ENCODE peak calls at places on chromosome 4, in ten cellular contexts. M, P, K, E, J, N, R, W, D and C are unnamed samples. For H3K36me3, the result is how much of the 10 kb centered on the place peaks cover.

GRCh38 chr4:16155503-16156169 is 70.6 kb downstream of the TAPT1 start:
- DNase-seq in W (no peak), N (no peak), M (peak), J (no peak), E (no peak), P (no peak), D (no peak), R (no peak), K (no peak), C (no peak)

GRCh38 chr4:153731239-153731638 is 28.6 kb downstream of the RNF175 start:
- DNase-seq in D (no peak), J (no peak), R (no peak), M (peak), P (peak), K (no peak), E (peak), W (peak), N (peak), C (no peak)

GRCh38 chr4:173990126-173990878 is 293.2 kb downstream of the FBXO8 start:
- DNase-seq in P (peak), K (peak), D (no peak), J (no peak), E (peak), M (no peak), N (peak), R (peak), W (peak), C (no peak)

GRCh38 chr4:121143126-121143525 is 21.0 kb downstream of the TNIP3 start:
- DNase-seq in N (peak), M (no peak), P (no peak), K (no peak), W (no peak), E (peak), R (no peak), D (no peak), J (no peak), C (no peak)

GRCh38 chr4:168853770-168854169 is 156.3 kb downstream of the CBR4 start:
- DNase-seq in R (no peak), P (no peak), E (no peak), N (no peak), W (no peak), J (no peak), D (no peak), K (no peak), M (no peak), C (no peak)

GRCh38 chr4:125481334-125481733 is 166.6 kb downstream of the FAT4 start:
- DNase-seq in W (no peak), K (no peak), N (no peak), P (no peak), R (no peak), M (no peak), D (no peak), J (no peak), E (no peak), C (no peak)

GRCh38 chr4:149112109-149112508 is 669.9 kb upstream of the NR3C2 start:
- DNase-seq in M (no peak), W (no peak), J (no peak), E (no peak), D (no peak), R (no peak), P (no peak), N (no peak), K (no peak), C (no peak)

GRCh38 chr4:40547446-40548132 is 82.1 kb downstream of the RBM47 start:
- DNase-seq in K (peak), P (no peak), N (peak), M (no peak), R (no peak), E (no peak), D (no peak), W (no peak), J (peak), C (no peak)

GRCh38 chr4:183444953-183445543 is 612 bp downstream of the CDKN2AIP start:
- DNase-seq in R (no peak), E (peak), N (peak), K (peak), W (peak), P (no peak), M (peak), J (peak), D (peak), C (peak)

GRCh38 chr4:173171098-173171497 is 2.5 kb downstream of the GALNT7 start:
- DNase-seq in K (peak), D (no peak), N (peak), R (no peak), P (peak), W (peak), J (no peak), M (peak), E (peak), C (no peak)

GRCh38 chr4:181566490-181566889 is 676.7 kb upstream of the TENM3 start:
- DNase-seq in W (peak), P (peak), E (no peak), J (no peak), M (peak), K (no peak), D (no peak), N (peak), R (no peak), C (no peak)

GRCh38 chr4:128776794-128777216 is 32.7 kb upstream of the JADE1 start:
- DNase-seq in D (peak), R (no peak), M (no peak), E (peak), P (peak), W (peak), J (peak), K (peak), N (peak), C (no peak)

GRCh38 chr4:20678382-20678781 is 21.9 kb upstream of the PACRGL start:
- DNase-seq in N (no peak), J (no peak), D (no peak), R (no peak), P (no peak), E (no peak), K (no peak), W (no peak), M (no peak), C (no peak)

GRCh38 chr4:37562592-37562991 is 123.6 kb downstream of the RELL1 start:
- DNase-seq in J (no peak), E (peak), R (no peak), K (peak), N (peak), W (peak), D (no peak), M (no peak), P (no peak), C (no peak)

GRCh38 chr4:113278324-113278934 is 229.0 kb downstream of the ANK2 start:
- DNase-seq in J (peak), W (peak), P (peak), E (peak), M (peak), R (peak), N (peak), D (peak), K (peak), C (peak)

GRCh38 chr4:173522874-173523395 is 7.1 kb downstream of the HAND2 start:
- DNase-seq in N (no peak), E (peak), W (peak), J (no peak), P (no peak), K (no peak), R (no peak), M (no peak), D (no peak), C (no peak)

GRCh38 chr4:139783761-139784484 is 118.3 kb downstream of the MGST2 start:
- DNase-seq in E (no peak), R (no peak), N (peak), M (peak), D (no peak), W (peak), K (no peak), J (no peak), P (no peak), C (no peak)

GRCh38 chr4:31741321-31741720 is 1021.2 kb downstream of the PCDH7 start:
- DNase-seq in D (no peak), N (no peak), P (no peak), J (no peak), W (no peak), E (no peak), K (peak), R (no peak), M (no peak), C (no peak)

GRCh38 chr4:124526760-124527159 is 185.8 kb downstream of the ANKRD50 start:
- DNase-seq in N (no peak), W (no peak), R (no peak), J (no peak), D (no peak), P (no peak), E (no peak), K (no peak), M (no peak), C (no peak)

GRCh38 chr4:123055943-123056342 is 133.5 kb upstream of the NUDT6 start:
- DNase-seq in N (peak), P (no peak), R (no peak), D (no peak), W (no peak), J (no peak), K (peak), E (peak), M (no peak), C (no peak)

GRCh38 chr4:128812360-128812958 is 3.0 kb downstream of the JADE1 start:
- DNase-seq in W (peak), J (peak), R (peak), K (peak), N (peak), E (peak), P (peak), M (peak), D (peak), C (peak)

GRCh38 chr4:157023941-157024340 is 52.0 kb upstream of the GLRB start:
- DNase-seq in D (no peak), M (no peak), N (no peak), W (no peak), P (no peak), R (no peak), E (peak), K (no peak), J (no peak), C (no peak)

GRCh38 chr4:75821966-75822365 is 80.3 kb downstream of the PPEF2 start:
- DNase-seq in M (no peak), J (no peak), D (no peak), E (peak), K (peak), W (peak), R (no peak), N (peak), P (no peak), C (no peak)

GRCh38 chr4:129672941-129673340 is 577.0 kb downstream of the C4orf33 start:
- DNase-seq in J (no peak), R (no peak), E (no peak), M (no peak), D (no peak), K (peak), N (no peak), W (no peak), P (no peak), C (no peak)

GRCh38 chr4:186168750-186169149 is 22.6 kb upstream of the CYP4V2 start:
- DNase-seq in R (no peak), M (no peak), W (no peak), E (no peak), P (peak), K (no peak), J (no peak), N (no peak), D (no peak), C (no peak)

GRCh38 chr4:175562537-175562936 is 249.5 kb downstream of the GPM6A start:
- DNase-seq in K (no peak), D (no peak), J (no peak), P (no peak), E (no peak), M (no peak), N (no peak), W (no peak), R (no peak), C (no peak)

GRCh38 chr4:162061214-162061613 is 102.6 kb downstream of the FSTL5 start:
- DNase-seq in M (no peak), D (no peak), P (peak), R (peak), W (no peak), J (no peak), E (no peak), K (no peak), N (peak), C (no peak)

GRCh38 chr4:122309988-122310626 is 68.7 kb upstream of the ADAD1 start:
- DNase-seq in M (no peak), W (peak), K (peak), D (no peak), E (peak), J (no peak), N (peak), R (no peak), P (no peak), C (no peak)

GRCh38 chr4:185109736-185110135 is 33.3 kb upstream of the SLC25A4 start:
- DNase-seq in M (no peak), D (no peak), J (no peak), K (no peak), P (no peak), E (no peak), N (no peak), R (no peak), W (no peak), C (no peak)

GRCh38 chr4:170599894-170600293 is 510.1 kb upstream of the AADAT start:
- DNase-seq in E (no peak), W (no peak), D (no peak), J (no peak), R (no peak), N (no peak), K (no peak), M (no peak), P (no peak), C (no peak)

DNA sequence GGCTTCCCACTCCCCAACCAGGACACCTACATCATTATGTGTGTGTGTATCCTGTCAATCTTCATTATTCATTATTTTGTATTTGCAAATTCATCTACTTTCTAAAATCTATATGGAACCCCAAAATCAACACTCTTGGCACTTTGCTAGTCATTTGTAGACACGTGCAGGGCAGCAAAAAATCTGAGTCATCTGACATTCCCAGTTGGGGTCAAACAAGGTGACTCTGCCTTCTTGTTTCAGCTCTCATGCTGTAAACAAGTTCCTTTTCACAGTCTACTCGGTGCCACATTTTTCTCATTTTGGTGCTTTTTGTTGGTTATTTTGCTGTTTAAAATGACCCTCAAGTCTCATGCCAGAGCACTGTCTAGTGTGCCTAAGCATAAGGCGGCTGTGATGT is 5.9 kb downstream of the MRFAP1L1 start:
- DNase-seq in W (peak), K (no peak), D (no peak), P (no peak), R (no peak), M (no peak), E (peak), J (no peak), N (no peak), C (no peak)
- H3K36me3 ChIP-seq in W (under half), K (under half), D (under half), P (under half), R (under half), M (under half), E (under half), J (under half), N (under half), C (under half)

DNA sequence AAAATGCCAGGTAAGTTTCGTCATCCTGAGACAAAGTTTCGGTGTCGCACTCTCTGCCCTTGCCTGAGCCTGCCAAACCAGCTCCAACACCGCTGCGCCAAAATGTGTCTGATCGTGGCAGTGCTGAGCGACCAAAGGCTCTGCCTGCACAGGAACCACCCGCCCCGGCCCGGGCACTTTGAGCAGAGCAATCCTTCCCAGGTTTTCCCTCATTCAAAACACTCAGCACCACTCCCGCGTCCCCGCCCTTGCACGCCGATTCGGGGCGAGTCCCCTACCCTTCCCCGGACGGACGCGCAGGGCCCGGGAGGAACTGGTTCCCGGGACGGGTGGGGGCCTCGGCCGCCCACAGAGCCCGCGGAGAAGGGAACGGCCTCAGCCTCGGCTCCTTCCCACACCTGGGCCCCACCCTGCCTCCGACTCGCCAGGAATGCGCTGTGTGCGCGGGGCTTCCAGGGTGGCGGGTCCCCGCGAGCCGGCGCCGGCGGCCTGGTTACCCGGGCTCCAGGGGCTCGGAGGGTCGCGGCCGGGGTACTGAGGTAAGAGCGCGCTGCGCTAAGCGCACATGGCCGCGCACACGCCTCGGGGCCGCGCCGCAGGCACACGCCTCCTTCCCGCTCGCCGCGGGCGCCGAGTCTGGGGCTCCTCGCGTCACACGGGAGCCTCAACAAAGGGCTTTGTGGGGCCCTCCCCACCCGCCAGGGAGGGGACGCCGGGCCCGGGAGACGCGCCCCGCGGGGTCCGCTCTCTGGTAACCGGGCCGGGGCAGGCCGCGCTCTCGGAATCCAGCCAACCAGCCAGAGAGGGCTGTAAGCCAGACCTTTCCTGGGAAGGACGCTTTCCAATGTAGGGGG is at the start of gene C4orf36:
- DNase-seq in R (peak), K (peak), E (peak), W (peak), D (peak), M (peak), P (peak), J (peak), N (peak), C (peak)
- H3K27ac ChIP-seq in R (peak), K (peak), E (no peak), W (no peak), D (peak), M (peak), P (peak), J (no peak), N (peak), C (peak)

DNA sequence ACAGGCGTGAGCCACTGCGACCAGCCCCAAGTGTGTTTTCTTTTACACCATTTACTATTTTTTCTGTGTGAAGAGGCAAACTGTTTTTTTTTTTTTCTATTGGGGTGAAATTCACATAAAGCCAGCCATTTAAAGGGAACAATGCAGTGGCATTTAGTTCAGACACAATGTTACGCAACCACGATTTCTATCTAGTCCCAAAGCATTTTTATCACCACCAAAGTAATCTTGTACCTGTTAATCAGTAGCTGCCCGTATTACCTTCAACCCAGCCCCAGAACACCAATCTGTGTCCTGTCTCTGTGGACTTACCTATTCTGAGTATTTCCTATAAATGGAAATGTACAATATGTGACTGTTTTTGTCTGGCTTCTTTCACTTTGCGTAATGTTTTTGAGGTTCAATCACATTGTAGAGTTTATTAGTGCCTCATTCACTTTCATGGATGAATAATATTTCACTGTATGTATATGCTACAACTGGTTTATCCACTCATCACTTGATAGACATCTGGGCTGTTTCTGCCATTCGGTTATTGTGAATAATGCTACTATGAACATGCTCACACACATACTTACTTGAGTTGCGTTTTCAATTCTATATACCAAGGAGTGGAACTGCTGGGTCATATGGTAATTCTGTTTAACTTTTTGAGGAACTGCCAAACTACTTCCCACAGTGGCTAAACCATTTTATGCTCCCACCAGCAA is 116.2 kb downstream of the CDS1 start:
- DNase-seq in N (no peak), K (peak), R (no peak), P (peak), E (no peak), W (no peak), D (no peak), M (no peak), J (no peak), C (no peak)
- H3K36me3 ChIP-seq in N (under half), K (under half), R (under half), P (under half), E (half or more), W (half or more), D (under half), M (under half), J (half or more), C (half or more)

DNA sequence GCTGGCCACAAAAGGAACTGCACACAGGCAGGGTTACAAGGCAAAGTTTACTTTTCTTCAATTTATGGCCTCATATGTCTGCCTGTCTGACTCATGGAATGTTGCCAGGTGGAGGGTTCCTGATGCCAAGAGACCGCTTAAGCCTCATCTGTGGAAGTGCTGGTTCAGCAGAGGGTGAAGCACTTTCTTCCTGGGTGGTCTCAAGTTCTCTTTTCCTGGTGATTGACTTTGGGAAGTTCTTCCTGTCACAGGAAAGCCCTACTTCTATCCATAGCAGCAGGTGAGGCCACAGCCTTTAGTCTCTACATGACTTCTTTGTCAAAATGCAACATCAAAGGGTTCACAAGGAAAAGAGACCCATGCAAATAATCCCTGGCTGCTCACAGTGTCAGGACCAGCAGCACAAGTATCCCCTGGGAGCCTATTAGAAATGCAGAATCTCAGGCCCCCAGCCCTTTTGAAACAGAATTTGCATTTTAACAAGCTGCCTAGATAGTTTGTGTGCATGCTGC is 81.4 kb upstream of the IGFBP7 start:
- DNase-seq in R (no peak), P (peak), K (peak), N (peak), M (no peak), D (peak), J (no peak), E (no peak), W (peak), C (no peak)
- H3K27ac ChIP-seq in R (no peak), P (peak), K (no peak), N (no peak), M (no peak), D (no peak), J (no peak), E (no peak), W (no peak), C (no peak)

DNA sequence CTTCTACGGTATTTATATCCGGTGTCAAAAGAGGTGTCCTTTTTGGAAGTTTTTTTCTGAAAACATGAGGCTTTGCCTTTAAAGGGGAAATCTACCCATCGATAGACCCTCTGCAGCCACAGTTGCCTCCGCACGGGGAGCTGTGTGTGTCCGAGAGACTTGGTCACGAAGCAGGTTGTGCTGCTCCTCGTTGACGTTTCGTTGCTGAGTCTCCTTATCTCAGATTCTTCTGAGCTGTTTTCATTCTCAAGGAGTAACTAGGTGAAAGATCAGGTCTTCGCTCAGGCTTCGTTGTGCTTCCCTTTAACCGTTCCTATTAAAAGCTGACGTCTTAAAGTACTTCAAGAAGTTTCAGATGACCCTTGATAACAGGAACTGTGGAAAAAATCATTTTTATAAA is 23.8 kb downstream of the TRMT44 start:
- DNase-seq in P (no peak), R (no peak), N (no peak), D (no peak), E (no peak), K (no peak), M (no peak), W (no peak), J (no peak), C (no peak)
- H3K36me3 ChIP-seq in P (under half), R (under half), N (under half), D (under half), E (under half), K (under half), M (half or more), W (under half), J (half or more), C (half or more)